ENCODE peak calls at places on chromosomes 13 and 19, in nine cellular contexts. Y is upper lobe of left lung; J is heart right ventricle; T is cardiac muscle cell; Q is CD8-positive, alpha-beta T cell; X is heart left ventricle; F is AG04450; A is CD4-positive, CD25-positive, alpha-beta regulatory T cell; N is mammary epithelial cell. Z is an unnamed sample.

GRCh38 chr13:29435125-29435911 is 160.2 kb downstream of the SLC7A1 start:
- DNase-seq in A (no peak), J (peak; percentile 57), X (no peak), F (peak; percentile 45), Q (no peak), Y (no peak), T (peak; percentile 95), N (peak; percentile 47), Z (no peak)

GRCh38 chr19:2239771-2240770 is 3.4 kb downstream of the SF3A2 start:
- DNase-seq in Q (peak; percentile 51), Y (peak; percentile 32), J (no peak), X (no peak), N (no peak), F (no peak), A (no peak), T (no peak), Z (no peak)

GRCh38 chr19:38831142-38831605 is 420 bp downstream of the ECH1 start:
- DNase-seq in A (no peak), F (peak; percentile 82), N (peak; percentile 86), J (peak; percentile 54), X (peak; percentile 88), Y (peak; percentile 92), Q (no peak), T (peak; percentile 60), Z (peak; percentile 83)

GRCh38 chr13:49450105-49450819 is 6.2 kb downstream of the SETDB2 start:
- DNase-seq in J (no peak), N (no peak), X (no peak), Q (no peak), A (no peak), T (no peak), Y (no peak), F (no peak), Z (no peak)

GRCh38 chr13:94198666-94199065 is 280.8 kb downstream of the DCT start:
- DNase-seq in X (no peak), F (no peak), J (no peak), Y (no peak), N (no peak), T (no peak), Q (no peak), A (no peak), Z (no peak)

GRCh38 chr13:78631077-78631476 is 27.7 kb upstream of the POU4F1 start:
- DNase-seq in A (no peak), X (no peak), J (no peak), F (no peak), Y (no peak), T (no peak), Q (no peak), N (no peak), Z (no peak)

GRCh38 chr13:44434441-44435141 is 61.0 kb downstream of the SERP2 start:
- DNase-seq in F (no peak), Q (no peak), J (no peak), N (no peak), X (no peak), A (no peak), Y (no peak), T (no peak), Z (no peak)

GRCh38 chr19:33718668-33719259 is 77.9 kb upstream of the KCTD15 start:
- DNase-seq in A (no peak), T (no peak), J (no peak), Q (no peak), N (no peak), F (no peak), Y (no peak), X (no peak), Z (no peak)

GRCh38 chr19:17394891-17395415 is 957 bp upstream of the CCDC194 start:
- DNase-seq in X (peak; percentile 68), T (peak; percentile 51), A (peak; percentile 20), N (peak; percentile 37), Q (peak; percentile 71), Y (peak; percentile 56), J (peak; percentile 47), F (no peak), Z (no peak)

GRCh38 chr13:25584975-25585374 is 213.2 kb downstream of the ATP8A2 start:
- DNase-seq in F (no peak), J (no peak), N (no peak), Y (no peak), Q (no peak), X (no peak), A (no peak), T (no peak), Z (no peak)

GRCh38 chr19:15644816-15645215 is 4.1 kb downstream of the CYP4F3 start:
- DNase-seq in T (no peak), X (no peak), J (no peak), A (no peak), N (no peak), Y (no peak), Q (no peak), F (no peak), Z (no peak)
- H3K9me3 ChIP-seq in T (no peaks in the 10 kb centered on the region), X (no peaks in the 10 kb centered on the region), J (no peaks in the 10 kb centered on the region), A (no peaks in the 10 kb centered on the region), N (no peaks in the 10 kb centered on the region), Y (no peaks in the 10 kb centered on the region), Q (no peaks in the 10 kb centered on the region), F (peaks cover 22% of the 10 kb centered on the region), Z (no peaks in the 10 kb centered on the region)

GRCh38 chr19:9140159-9140874 is at the start of gene ZNF317:
- DNase-seq in J (peak; percentile 95), Y (peak; percentile 97), X (peak; percentile 94), A (peak; percentile 88), T (peak; percentile 95), F (peak; percentile 78), N (peak; percentile 85), Q (peak; percentile 92), Z (peak; percentile 87)

GRCh38 chr19:9149976-9150375 is 9.8 kb downstream of the ZNF317 start:
- DNase-seq in X (no peak), Y (no peak), T (no peak), J (no peak), F (no peak), Q (no peak), A (no peak), N (peak; percentile 52), Z (no peak)

GRCh38 chr19:9148687-9149086 is 8.5 kb downstream of the ZNF317 start:
- DNase-seq in T (no peak), J (no peak), Q (no peak), Y (no peak), X (no peak), F (no peak), N (no peak), A (no peak), Z (no peak)

GRCh38 chr19:9146882-9147281 is 6.7 kb downstream of the ZNF317 start:
- DNase-seq in N (no peak), F (no peak), Q (no peak), J (no peak), Y (no peak), X (no peak), A (no peak), T (no peak), Z (no peak)

GRCh38 chr19:9144920-9145319 is 4.7 kb downstream of the ZNF317 start:
- DNase-seq in T (no peak), F (no peak), X (no peak), N (no peak), A (no peak), Y (no peak), Q (no peak), J (no peak), Z (no peak)
- H3K9me3 ChIP-seq in T (no peaks in the 10 kb centered on the region), F (peaks cover 43% of the 10 kb centered on the region), X (peaks cover 12% of the 10 kb centered on the region), N (peaks cover 20% of the 10 kb centered on the region), A (peaks cover 37% of the 10 kb centered on the region), Y (peaks cover 21% of the 10 kb centered on the region), Q (peaks cover 9% of the 10 kb centered on the region), J (no peaks in the 10 kb centered on the region), Z (peaks cover 35% of the 10 kb centered on the region)

GRCh38 chr19:15062036-15062435 is 12.8 kb downstream of the CASP14 start:
- DNase-seq in Q (no peak), A (no peak), Y (no peak), X (no peak), N (no peak), T (no peak), J (no peak), F (no peak), Z (no peak)
- H3K9me3 ChIP-seq in Q (no peaks in the 10 kb centered on the region), A (no peaks in the 10 kb centered on the region), Y (no peaks in the 10 kb centered on the region), X (no peaks in the 10 kb centered on the region), N (peaks cover 15% of the 10 kb centered on the region), T (no peaks in the 10 kb centered on the region), J (no peaks in the 10 kb centered on the region), F (no peaks in the 10 kb centered on the region), Z (no peaks in the 10 kb centered on the region)

GRCh38 chr19:5503598-5503997 is 48.4 kb downstream of the ZNRF4 start:
- DNase-seq in X (no peak), J (no peak), F (no peak), Q (no peak), A (no peak), N (no peak), Y (no peak), T (no peak), Z (no peak)
- H3K9me3 ChIP-seq in X (peaks cover 21% of the 10 kb centered on the region), J (no peaks in the 10 kb centered on the region), F (peaks cover 25% of the 10 kb centered on the region), Q (no peaks in the 10 kb centered on the region), A (peaks cover 32% of the 10 kb centered on the region), N (peaks cover 3% of the 10 kb centered on the region), Y (peaks cover 16% of the 10 kb centered on the region), T (no peaks in the 10 kb centered on the region), Z (peaks cover 34% of the 10 kb centered on the region)

GRCh38 chr19:42695811-42696503 is 44.3 kb downstream of the PSG3 start:
- DNase-seq in J (no peak), A (no peak), N (no peak), F (no peak), Y (no peak), Q (no peak), T (no peak), X (no peak), Z (no peak)

GRCh38 chr19:42697884-42698283 is 42.4 kb downstream of the PSG3 start:
- DNase-seq in J (no peak), X (no peak), F (no peak), Q (no peak), A (no peak), Y (no peak), T (no peak), N (no peak), Z (no peak)

DNA sequence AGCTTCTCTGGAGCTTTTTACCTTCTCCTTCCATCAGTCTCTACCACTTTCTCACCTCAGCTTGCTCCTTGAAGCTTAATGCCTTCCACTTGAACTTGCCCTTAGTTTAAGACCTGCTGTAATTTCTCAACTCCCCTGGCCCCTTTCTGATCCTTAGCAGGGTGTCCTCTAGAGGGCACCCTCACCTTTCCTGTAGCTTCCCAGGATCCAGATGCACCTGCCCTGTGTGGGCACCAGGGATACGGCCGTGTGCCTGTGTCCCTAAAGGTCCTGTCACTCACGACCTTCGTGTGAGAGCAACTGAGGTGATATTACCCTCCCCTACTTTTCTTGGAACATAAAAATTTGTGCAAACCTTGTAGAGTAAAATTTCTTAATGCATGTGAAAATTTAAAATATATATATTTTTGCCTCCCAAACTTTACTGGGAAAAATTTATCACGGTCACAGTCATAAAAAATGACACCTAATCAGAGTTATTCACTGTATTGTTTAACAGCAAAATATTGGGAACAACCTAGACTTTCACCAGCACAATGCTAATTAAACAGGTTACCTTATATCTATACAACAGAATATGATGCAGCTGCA is 46.4 kb downstream of the PSG3 start:
- DNase-seq in N (peak; percentile 43), J (no peak), Q (no peak), F (peak; percentile 2), A (no peak), T (no peak), Y (no peak), X (no peak), Z (no peak)
- H3K9me3 ChIP-seq in N (no peaks in the 10 kb centered on the region), J (no peaks in the 10 kb centered on the region), Q (no peaks in the 10 kb centered on the region), F (peaks cover 3% of the 10 kb centered on the region), A (no peaks in the 10 kb centered on the region), T (no peaks in the 10 kb centered on the region), Y (no peaks in the 10 kb centered on the region), X (no peaks in the 10 kb centered on the region), Z (no peaks in the 10 kb centered on the region)

GRCh38 chr13:106121173-106121754 is 414.2 kb downstream of the EFNB2 start:
- DNase-seq in J (no peak), N (peak; percentile 55), X (no peak), A (no peak), T (no peak), Q (no peak), Y (no peak), F (no peak), Z (no peak)
- H3K9me3 ChIP-seq in J (no peaks in the 10 kb centered on the region), N (no peaks in the 10 kb centered on the region), X (no peaks in the 10 kb centered on the region), A (no peaks in the 10 kb centered on the region), T (no peaks in the 10 kb centered on the region), Q (no peaks in the 10 kb centered on the region), Y (no peaks in the 10 kb centered on the region), F (no peaks in the 10 kb centered on the region), Z (no peaks in the 10 kb centered on the region)